ENCODE peak calls at places on chromosomes 2 and 18, in four cellular contexts. One of them, this sample, is unnamed.

GRCh38 chr2:24825883-24826800 is 32.9 kb downstream of the CENPO start:
- DNase-seq in GM23338: peak
- DNase-seq in HCT116: no peak
- DNase-seq in pancreas: no peak
- DNase-seq in this sample: no peak

GRCh38 chr18:79458917-79459803 is 63.4 kb downstream of the NFATC1 start:
- DNase-seq in GM23338: no peak
- DNase-seq in HCT116: no peak
- DNase-seq in pancreas: no peak
- DNase-seq in this sample: no peak

GRCh38 chr2:26693287-26693849 is 846 bp downstream of the KCNK3 start:
- DNase-seq in GM23338: peak
- DNase-seq in HCT116: no peak
- DNase-seq in pancreas: no peak
- DNase-seq in this sample: no peak

GRCh38 chr2:198165289-198165688 is 360.9 kb downstream of the PLCL1 start:
- DNase-seq in GM23338: no peak
- DNase-seq in HCT116: no peak
- DNase-seq in pancreas: no peak
- DNase-seq in this sample: no peak

GRCh38 chr2:156800781-156801366 is 364.7 kb downstream of the GPD2 start:
- DNase-seq in GM23338: peak
- DNase-seq in HCT116: no peak
- DNase-seq in pancreas: no peak
- DNase-seq in this sample: no peak

GRCh38 chr2:47323009-47323821 is 79.7 kb upstream of the MSH2 start:
- DNase-seq in GM23338: peak
- DNase-seq in HCT116: peak
- DNase-seq in pancreas: peak
- DNase-seq in this sample: peak

GRCh38 chr18:22604390-22604985 is 186.8 kb upstream of the CTAGE1 start:
- DNase-seq in GM23338: no peak
- DNase-seq in HCT116: no peak
- DNase-seq in pancreas: peak
- DNase-seq in this sample: no peak

GRCh38 chr18:22411442-22411841 is 6.3 kb downstream of the CTAGE1 start:
- DNase-seq in GM23338: no peak
- DNase-seq in HCT116: no peak
- DNase-seq in pancreas: no peak
- DNase-seq in this sample: no peak

GRCh38 chr18:48488388-48488850 is 50.4 kb upstream of the CTIF start:
- DNase-seq in GM23338: peak
- DNase-seq in HCT116: peak
- DNase-seq in pancreas: peak
- DNase-seq in this sample: no peak

GRCh38 chr2:58680938-58681337 is 439.8 kb upstream of the FANCL start:
- DNase-seq in GM23338: no peak
- DNase-seq in HCT116: no peak
- DNase-seq in pancreas: no peak
- DNase-seq in this sample: no peak

GRCh38 chr2:69188174-69188900 is 175.4 kb downstream of the ANTXR1 start:
- DNase-seq in GM23338: no peak
- DNase-seq in HCT116: no peak
- DNase-seq in pancreas: no peak
- DNase-seq in this sample: no peak

GRCh38 chr2:201130524-201131186 is 14.7 kb downstream of the CFLAR start:
- DNase-seq in GM23338: peak
- DNase-seq in HCT116: no peak
- DNase-seq in pancreas: no peak
- DNase-seq in this sample: no peak

GRCh38 chr2:55161295-55162210 is 70.5 kb downstream of the CLHC1 start:
- DNase-seq in GM23338: no peak
- DNase-seq in HCT116: no peak
- DNase-seq in pancreas: no peak
- DNase-seq in this sample: no peak

GRCh38 chr2:190466819-190467444 is 58.8 kb downstream of the MFSD6 start:
- DNase-seq in GM23338: no peak
- DNase-seq in HCT116: no peak
- DNase-seq in pancreas: no peak
- DNase-seq in this sample: no peak

GRCh38 chr2:158128168-158128973 is 26.7 kb downstream of the UPP2 start:
- DNase-seq in GM23338: no peak
- DNase-seq in HCT116: no peak
- DNase-seq in pancreas: peak
- DNase-seq in this sample: no peak

GRCh38 chr2:195513119-195513518 is 143.9 kb upstream of the SLC39A10 start:
- DNase-seq in GM23338: no peak
- DNase-seq in HCT116: no peak
- DNase-seq in pancreas: no peak
- DNase-seq in this sample: no peak

GRCh38 chr2:12733846-12734245 is 17.1 kb downstream of the TRIB2 start:
- DNase-seq in GM23338: no peak
- DNase-seq in HCT116: no peak
- DNase-seq in pancreas: peak
- DNase-seq in this sample: no peak

GRCh38 chr2:55133467-55134315 is 83.4 kb upstream of the RTN4 start:
- DNase-seq in GM23338: peak
- DNase-seq in HCT116: no peak
- DNase-seq in pancreas: no peak
- DNase-seq in this sample: peak

DNA sequence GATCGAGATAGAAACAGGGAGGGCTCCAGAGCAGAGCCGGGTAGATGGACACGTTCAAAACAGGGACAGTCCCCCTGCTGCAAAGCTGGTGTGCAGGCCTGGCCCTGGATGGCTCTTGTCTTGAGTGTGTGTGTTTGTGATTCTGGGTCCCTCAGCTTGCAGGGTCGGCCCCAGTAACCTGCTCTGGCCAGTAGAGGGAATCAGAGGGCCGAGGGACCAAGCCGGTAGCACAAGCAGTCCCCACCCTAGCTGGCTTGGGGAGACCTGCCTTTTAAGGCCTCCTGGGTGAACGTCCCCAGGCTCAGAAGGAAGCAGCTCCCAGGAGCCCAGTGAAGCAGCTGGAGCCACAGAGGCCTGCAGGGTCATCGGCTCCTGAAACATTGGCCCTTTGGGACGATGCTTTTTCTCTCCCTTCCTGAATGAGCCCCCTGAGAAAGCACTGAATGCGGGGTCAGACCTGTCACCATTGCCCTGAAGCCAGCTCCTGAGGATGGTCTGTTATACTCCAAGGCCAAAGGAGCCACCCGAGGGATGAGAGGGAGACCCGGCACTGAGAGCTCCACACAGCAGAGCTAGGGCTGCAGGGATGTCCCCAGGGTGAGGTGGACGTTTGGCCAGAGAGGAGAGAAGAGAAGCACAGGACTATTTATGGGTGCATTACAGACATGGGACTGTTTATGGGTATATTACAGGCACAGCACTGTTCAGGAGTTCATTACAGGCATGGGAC is 15.4 kb upstream of the MLPH start:
- DNase-seq in GM23338: peak
- DNase-seq in HCT116: peak
- DNase-seq in pancreas: no peak
- DNase-seq in this sample: peak
- TF ChIP-seq CTCF in GM23338: peak
- TF ChIP-seq CTCF in HCT116: peak
- TF ChIP-seq CTCF in pancreas: peak
- TF ChIP-seq CTCF in this sample: no peak

GRCh38 chr2:239359194-239359912 is 41.5 kb downstream of the HDAC4 start:
- DNase-seq in GM23338: no peak
- DNase-seq in HCT116: no peak
- DNase-seq in pancreas: no peak
- DNase-seq in this sample: no peak

GRCh38 chr2:239360008-239360407 is 40.8 kb downstream of the HDAC4 start:
- DNase-seq in GM23338: no peak
- DNase-seq in HCT116: no peak
- DNase-seq in pancreas: no peak
- DNase-seq in this sample: no peak

GRCh38 chr2:239360421-239361310 is 40.2 kb downstream of the HDAC4 start:
- DNase-seq in GM23338: no peak
- DNase-seq in HCT116: no peak
- DNase-seq in pancreas: no peak
- DNase-seq in this sample: no peak

GRCh38 chr2:239362497-239362896 is 38.3 kb downstream of the HDAC4 start:
- DNase-seq in GM23338: no peak
- DNase-seq in HCT116: no peak
- DNase-seq in pancreas: no peak
- DNase-seq in this sample: no peak

GRCh38 chr2:239361311-239361642 is 39.5 kb downstream of the HDAC4 start:
- DNase-seq in GM23338: peak
- DNase-seq in HCT116: no peak
- DNase-seq in pancreas: no peak
- DNase-seq in this sample: no peak
- TF ChIP-seq CTCF in GM23338: peak
- TF ChIP-seq CTCF in HCT116: no peak
- TF ChIP-seq CTCF in pancreas: no peak
- TF ChIP-seq CTCF in this sample: no peak

GRCh38 chr18:70004698-70005097 is 57.0 kb upstream of the CD226 start:
- DNase-seq in GM23338: no peak
- DNase-seq in HCT116: no peak
- DNase-seq in pancreas: no peak
- DNase-seq in this sample: no peak
- TF ChIP-seq CTCF in GM23338: no peak
- TF ChIP-seq CTCF in HCT116: no peak
- TF ChIP-seq CTCF in pancreas: no peak
- TF ChIP-seq CTCF in this sample: no peak

DNA sequence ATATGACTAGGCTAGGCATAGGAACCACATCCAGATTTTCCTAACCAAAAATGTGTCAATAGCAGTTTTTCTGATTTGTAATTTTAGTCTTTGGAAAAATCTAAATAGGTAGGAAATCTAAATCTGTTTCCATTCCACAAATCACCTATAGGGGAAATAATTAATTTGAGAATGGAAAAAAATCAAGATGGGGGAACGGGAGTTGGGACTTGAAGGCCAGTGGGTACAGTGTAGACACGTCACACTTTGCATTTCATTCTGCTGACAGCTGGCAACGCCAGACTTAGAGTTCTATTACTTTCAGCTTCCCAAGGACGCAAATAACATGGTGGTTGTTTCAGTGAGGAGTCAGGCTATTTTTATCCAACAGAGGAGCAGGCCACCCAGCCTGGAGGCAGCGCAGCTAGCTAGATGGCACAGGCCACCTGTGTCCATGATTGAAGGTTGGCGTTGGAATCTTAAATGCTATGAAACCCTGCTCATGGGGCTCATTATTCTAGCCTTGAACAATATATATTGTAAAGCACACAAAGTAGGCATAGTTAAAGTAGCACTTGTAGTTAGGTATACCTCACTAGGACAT is 23.4 kb downstream of the HNRNPA3 start:
- DNase-seq in GM23338: no peak
- DNase-seq in HCT116: no peak
- DNase-seq in pancreas: no peak
- DNase-seq in this sample: no peak
- TF ChIP-seq CTCF in GM23338: no peak
- TF ChIP-seq CTCF in HCT116: no peak
- TF ChIP-seq CTCF in pancreas: no peak
- TF ChIP-seq CTCF in this sample: no peak

DNA sequence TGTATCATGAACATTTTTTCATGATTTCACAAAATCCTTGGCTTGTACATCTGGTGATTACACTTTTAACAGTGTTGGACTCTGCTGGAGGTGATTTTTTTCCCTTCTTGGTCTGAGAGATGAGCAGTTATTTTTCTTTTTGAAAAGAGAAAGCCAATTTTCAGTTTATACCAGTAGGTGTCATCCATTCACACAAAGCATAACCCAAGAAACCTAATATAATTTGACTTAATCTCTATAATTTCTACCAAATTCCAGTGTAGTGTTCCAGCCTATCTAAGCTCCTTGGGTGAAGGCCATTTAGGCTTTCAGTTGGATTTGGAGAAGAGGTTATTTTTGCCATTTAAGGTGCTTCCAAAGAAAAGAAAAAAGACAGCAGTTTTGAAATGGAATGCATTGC is 7.7 kb upstream of the ICOS start:
- DNase-seq in GM23338: peak
- DNase-seq in HCT116: no peak
- DNase-seq in pancreas: no peak
- DNase-seq in this sample: no peak
- TF ChIP-seq CTCF in GM23338: peak
- TF ChIP-seq CTCF in HCT116: peak
- TF ChIP-seq CTCF in pancreas: no peak
- TF ChIP-seq CTCF in this sample: peak

GRCh38 chr2:222862068-222862914 is 1.5 kb downstream of the ACSL3 start:
- DNase-seq in GM23338: no peak
- DNase-seq in HCT116: no peak
- DNase-seq in pancreas: no peak
- DNase-seq in this sample: no peak
- TF ChIP-seq CTCF in GM23338: no peak
- TF ChIP-seq CTCF in HCT116: no peak
- TF ChIP-seq CTCF in pancreas: no peak
- TF ChIP-seq CTCF in this sample: peak